ENCODE peak calls at places on chromosome 12, in five cellular contexts. G is uterus; R is fibroblast of lung; D is A673; Q is CD8-positive, alpha-beta memory T cell. M is an unnamed sample. For H3K9me3, the result is how much of the 10 kb centered on the place peaks cover.

GRCh38 chr12:59131462-59131861 is 211.2 kb upstream of the LRIG3 start:
- DNase-seq in D (no peak), Q (no peak), R (no peak), G (no peak), M (no peak)

GRCh38 chr12:116818341-116818856 is 62.8 kb downstream of the HRK start:
- DNase-seq in R (peak), D (peak), G (peak), Q (peak), M (no peak)

GRCh38 chr12:108622425-108622824 is 11.3 kb downstream of the SELPLG start:
- DNase-seq in Q (peak), G (no peak), D (peak), R (peak), M (no peak)

GRCh38 chr12:93848453-93849120 is 171.4 kb downstream of the CRADD start:
- DNase-seq in R (no peak), G (no peak), Q (no peak), D (no peak), M (no peak)

GRCh38 chr12:32331133-32331532 is 68.2 kb upstream of the FGD4 start:
- DNase-seq in Q (no peak), R (peak), G (no peak), D (no peak), M (no peak)

GRCh38 chr12:95836630-95837239 is 22.0 kb upstream of the SNRPF start:
- DNase-seq in D (peak), Q (no peak), R (peak), G (no peak), M (no peak)

GRCh38 chr12:120546050-120546386 is 11.9 kb downstream of the RNF10 start:
- DNase-seq in Q (no peak), D (no peak), G (no peak), R (no peak), M (no peak)

GRCh38 chr12:47707355-47707754 is 1.5 kb upstream of the RPAP3 start:
- DNase-seq in G (no peak), R (no peak), Q (no peak), D (no peak), M (no peak)

GRCh38 chr12:16165506-16165905 is 112.0 kb downstream of the SLC15A5 start:
- DNase-seq in Q (no peak), D (peak), G (peak), R (peak), M (no peak)

GRCh38 chr12:89208661-89209096 is 143.6 kb downstream of the DUSP6 start:
- DNase-seq in R (no peak), D (peak), Q (no peak), G (no peak), M (no peak)

GRCh38 chr12:109111775-109112491 is 4.5 kb upstream of the ACACB start:
- DNase-seq in G (peak), R (peak), D (peak), Q (peak), M (no peak)

GRCh38 chr12:121762269-121762668 is 31.2 kb downstream of the RHOF start:
- DNase-seq in D (no peak), G (no peak), Q (no peak), R (peak), M (no peak)

GRCh38 chr12:94806617-94807016 is 156.3 kb upstream of the TMCC3 start:
- DNase-seq in Q (no peak), D (no peak), G (no peak), R (no peak), M (no peak)

GRCh38 chr12:108772896-108773797 is 41.8 kb upstream of the CORO1C start:
- DNase-seq in G (no peak), D (no peak), R (no peak), Q (no peak), M (no peak)

GRCh38 chr12:41605528-41606295 is 417.6 kb downstream of the PDZRN4 start:
- DNase-seq in G (no peak), R (peak), Q (no peak), D (peak), M (no peak)

GRCh38 chr12:32285484-32285883 is 113.9 kb upstream of the FGD4 start:
- DNase-seq in G (no peak), R (no peak), Q (no peak), D (no peak), M (no peak)

GRCh38 chr12:108896817-108897216 is 16.9 kb downstream of the DAO start:
- DNase-seq in Q (no peak), D (no peak), R (no peak), G (no peak), M (no peak)

GRCh38 chr12:19201653-19202052 is 72.1 kb downstream of the PLEKHA5 start:
- DNase-seq in D (no peak), Q (no peak), R (no peak), G (no peak), M (no peak)

GRCh38 chr12:127169321-127170270 is 1097.4 kb upstream of the TMEM132C start:
- DNase-seq in Q (no peak), D (no peak), R (peak), G (no peak), M (no peak)

GRCh38 chr12:113196996-113197395 is 11.5 kb downstream of the RITA1 start:
- DNase-seq in Q (peak), R (peak), D (peak), G (peak), M (no peak)

GRCh38 chr12:45762185-45763110 is 32.9 kb downstream of the ARID2 start:
- DNase-seq in Q (no peak), R (peak), D (peak), G (no peak), M (no peak)

GRCh38 chr12:62297321-62297720 is 37.1 kb downstream of the USP15 start:
- DNase-seq in R (no peak), Q (no peak), G (no peak), D (no peak), M (no peak)

GRCh38 chr12:95206916-95207315 is 10.4 kb downstream of the FGD6 start:
- DNase-seq in R (no peak), D (no peak), G (no peak), Q (no peak), M (no peak)

GRCh38 chr12:34399631-34400422 is 377.5 kb downstream of the ALG10 start:
- DNase-seq in R (no peak), G (peak), D (no peak), Q (no peak), M (peak)
- H3K9me3 ChIP-seq in R (under half), G (under half), D (under half), Q (under half), M (under half)

GRCh38 chr12:92156139-92156538 is 10.5 kb upstream of the BTG1 start:
- DNase-seq in Q (no peak), R (no peak), G (no peak), D (no peak), M (no peak)
- H3K27ac ChIP-seq in Q (no peak), R (no peak), G (no peak), D (no peak), M (no peak)

GRCh38 chr12:132918680-132919079 is 31.3 kb upstream of the CHFR start:
- DNase-seq in D (no peak), G (no peak), Q (no peak), R (no peak), M (no peak)

GRCh38 chr12:132922676-132923075 is 33.4 kb downstream of the ZNF605 start:
- DNase-seq in Q (no peak), D (no peak), R (no peak), G (no peak), M (no peak)

GRCh38 chr12:132924356-132924755 is 31.8 kb downstream of the ZNF605 start:
- DNase-seq in R (no peak), D (no peak), Q (no peak), G (no peak), M (no peak)

GRCh38 chr12:132923356-132923909 is 32.7 kb downstream of the ZNF605 start:
- DNase-seq in D (no peak), G (no peak), Q (no peak), R (peak), M (no peak)

DNA sequence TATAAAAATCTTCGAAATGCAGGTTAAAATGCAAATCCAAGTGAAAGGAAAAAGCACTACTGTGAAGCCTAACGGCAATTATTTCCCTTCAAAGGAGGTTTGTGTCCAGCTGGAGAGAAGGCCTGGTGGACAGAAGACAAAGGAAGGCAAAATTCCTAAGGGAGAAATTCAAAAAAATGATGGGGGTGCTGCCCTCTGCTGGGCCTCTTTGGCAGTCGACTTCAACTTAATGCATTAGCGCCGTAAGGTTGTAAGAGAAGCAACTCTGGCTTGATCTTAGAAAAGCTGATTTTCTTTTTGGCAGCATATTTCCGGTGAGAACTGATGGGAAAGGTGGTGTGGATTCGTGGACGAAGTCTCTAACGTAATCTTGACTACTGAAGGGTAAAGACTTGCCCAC is 34.3 kb upstream of the CHFR start:
- DNase-seq in Q (no peak), G (no peak), R (no peak), D (no peak), M (no peak)
- H3K9me3 ChIP-seq in Q (half or more), G (half or more), R (under half), D (half or more), M (under half)

GRCh38 chr12:13061377-13061776 is 17.2 kb downstream of the FAM234B start:
- DNase-seq in D (no peak), G (no peak), Q (no peak), R (no peak), M (no peak)
- H3K27ac ChIP-seq in D (no peak), G (no peak), Q (no peak), R (no peak), M (no peak)

GRCh38 chr12:34289431-34290190 is 267.3 kb downstream of the ALG10 start:
- DNase-seq in Q (no peak), R (no peak), D (no peak), G (no peak), M (peak)

GRCh38 chr12:34287437-34287836 is 265.1 kb downstream of the ALG10 start:
- DNase-seq in D (no peak), G (no peak), Q (no peak), R (no peak), M (no peak)

GRCh38 chr12:34286934-34287333 is 264.6 kb downstream of the ALG10 start:
- DNase-seq in R (no peak), D (no peak), G (no peak), Q (no peak), M (no peak)

GRCh38 chr12:34288963-34289345 is 266.7 kb downstream of the ALG10 start:
- DNase-seq in D (no peak), R (no peak), Q (no peak), G (no peak), M (peak)

DNA sequence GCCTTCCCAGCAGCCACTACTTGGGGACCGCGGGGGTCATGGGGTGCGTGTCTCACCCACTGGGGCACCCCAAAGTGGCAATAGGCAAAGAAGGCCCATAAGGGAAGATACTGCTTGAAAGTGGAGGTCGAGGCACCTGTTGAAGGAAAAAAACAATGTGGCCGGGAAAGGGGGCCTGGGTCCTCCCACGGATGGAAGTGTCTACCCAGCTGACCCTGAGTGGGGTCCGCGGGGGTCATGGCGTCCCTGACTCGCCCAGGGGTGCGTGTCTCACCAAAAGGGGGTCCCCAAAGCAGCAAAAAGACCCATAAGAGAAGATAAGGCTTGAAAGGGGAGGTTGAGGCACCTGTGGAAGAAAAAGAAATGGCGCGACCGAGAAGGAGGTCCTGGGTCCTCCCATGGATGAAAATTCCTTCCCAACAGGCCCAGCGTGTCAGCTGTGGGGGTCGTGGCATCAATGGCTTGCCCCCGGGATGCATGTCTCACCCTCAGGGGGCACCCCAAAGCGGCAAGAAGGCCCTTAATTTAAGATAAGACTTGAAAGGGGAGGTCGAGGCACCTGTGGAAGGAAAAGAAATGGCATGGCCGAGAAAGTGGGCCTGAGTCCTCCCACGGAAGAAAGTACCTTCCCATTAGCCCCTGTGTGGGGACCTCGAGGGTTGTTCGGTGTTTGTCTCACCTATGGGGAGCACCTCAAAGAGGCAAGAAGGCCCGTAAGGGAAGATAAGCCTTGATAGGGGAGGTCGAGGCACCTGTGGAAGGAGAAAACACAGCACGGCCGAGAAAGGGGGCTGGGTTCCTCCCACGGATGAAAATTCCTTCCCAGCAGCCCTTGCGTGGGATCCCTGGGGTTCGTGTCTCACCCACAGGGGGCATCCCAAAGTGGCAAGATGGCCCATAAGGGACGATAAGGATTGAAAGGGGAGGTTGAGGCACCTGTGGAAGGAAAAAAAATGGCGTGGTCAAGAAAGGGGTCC is 266.0 kb downstream of the ALG10 start:
- DNase-seq in D (no peak), G (no peak), Q (no peak), R (no peak), M (peak)
- H3K9me3 ChIP-seq in D (under half), G (under half), Q (under half), R (under half), M (under half)

DNA sequence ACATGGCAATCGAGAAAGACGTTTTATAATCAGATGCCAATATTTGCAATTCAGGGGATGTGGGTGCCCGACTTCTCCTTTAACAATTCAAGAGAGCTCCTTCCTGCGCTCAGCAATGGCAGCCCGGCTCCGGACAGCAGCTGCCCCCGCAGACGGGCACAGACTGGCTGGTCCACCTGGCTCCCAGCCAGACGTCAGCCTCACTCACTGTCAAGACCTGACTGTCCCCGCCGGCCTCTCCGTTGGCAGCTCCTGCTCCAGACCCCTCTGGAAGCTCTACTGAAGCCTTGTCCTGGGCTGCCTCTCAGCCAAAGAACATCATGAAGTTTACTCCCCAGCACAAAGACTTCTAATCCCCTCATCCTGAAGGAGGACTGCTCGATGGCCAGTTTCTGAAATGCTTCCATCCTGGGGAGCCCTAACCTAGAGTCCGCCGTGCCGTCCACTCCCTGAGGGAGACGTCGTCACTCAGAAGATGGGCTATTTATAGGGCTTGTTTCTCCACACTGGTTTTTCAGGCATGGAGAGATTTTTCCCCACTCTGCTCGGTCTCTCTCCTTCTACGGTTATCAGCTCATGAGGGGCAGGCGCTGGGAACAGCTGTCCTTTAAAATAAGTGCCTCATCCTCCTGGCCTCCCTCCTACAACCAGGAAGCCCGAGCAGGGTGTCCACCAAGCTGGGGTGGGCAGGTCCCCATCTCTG is 126.2 kb downstream of the RFLNA start:
- DNase-seq in Q (no peak), R (no peak), G (no peak), D (no peak), M (no peak)
- H3K27ac ChIP-seq in Q (no peak), R (peak), G (peak), D (no peak), M (peak)

GRCh38 chr12:38163442-38163801 is 153.2 kb upstream of the ALG10B start:
- DNase-seq in G (no peak), R (no peak), D (no peak), Q (no peak), M (no peak)

GRCh38 chr12:38162013-38162412 is 154.6 kb upstream of the ALG10B start:
- DNase-seq in D (no peak), Q (no peak), G (no peak), R (no peak), M (no peak)

GRCh38 chr12:38161123-38162000 is 155.2 kb upstream of the ALG10B start:
- DNase-seq in R (no peak), G (no peak), D (no peak), Q (no peak), M (no peak)

GRCh38 chr12:38162708-38163441 is 153.7 kb upstream of the ALG10B start:
- DNase-seq in G (peak), Q (no peak), R (no peak), D (no peak), M (no peak)

GRCh38 chr12:38166225-38166624 is 150.3 kb upstream of the ALG10B start:
- DNase-seq in D (no peak), Q (no peak), G (no peak), R (no peak), M (no peak)
- H3K9me3 ChIP-seq in D (under half), Q (under half), G (under half), R (under half), M (under half)

GRCh38 chr12:52036587-52037171 is 14.6 kb upstream of the NR4A1 start:
- DNase-seq in D (peak), R (peak), Q (peak), G (peak), M (no peak)

GRCh38 chr12:52037248-52037861 is 13.9 kb upstream of the NR4A1 start:
- DNase-seq in Q (no peak), R (peak), D (peak), G (peak), M (no peak)

GRCh38 chr12:52038447-52038846 is 12.8 kb upstream of the NR4A1 start:
- DNase-seq in D (no peak), R (no peak), G (peak), Q (no peak), M (no peak)

GRCh38 chr12:52033506-52034258 is 17.6 kb upstream of the NR4A1 start:
- DNase-seq in G (no peak), R (no peak), Q (no peak), D (no peak), M (no peak)

DNA sequence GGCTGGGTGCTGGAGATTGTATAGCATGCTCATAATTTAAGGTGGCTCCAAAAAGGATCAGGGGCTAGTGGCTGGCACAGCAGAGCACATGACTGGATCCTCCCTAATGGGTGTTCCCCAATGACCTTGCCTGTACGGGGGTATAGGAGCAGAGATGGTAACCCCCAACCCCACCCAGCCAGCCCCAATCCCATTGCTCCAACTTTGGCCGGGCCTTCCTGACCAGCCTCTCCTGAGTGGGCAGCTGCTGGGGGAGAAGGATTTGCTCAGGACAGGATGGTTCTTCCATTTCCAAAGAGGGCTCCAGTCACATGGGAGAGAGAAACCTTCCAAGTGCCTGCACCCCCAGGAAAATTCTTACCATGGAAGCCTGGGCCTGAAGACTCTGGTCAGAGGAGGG is 15.3 kb upstream of the NR4A1 start:
- DNase-seq in D (no peak), R (no peak), Q (no peak), G (no peak), M (no peak)
- H3K27ac ChIP-seq in D (peak), R (peak), Q (peak), G (peak), M (no peak)

DNA sequence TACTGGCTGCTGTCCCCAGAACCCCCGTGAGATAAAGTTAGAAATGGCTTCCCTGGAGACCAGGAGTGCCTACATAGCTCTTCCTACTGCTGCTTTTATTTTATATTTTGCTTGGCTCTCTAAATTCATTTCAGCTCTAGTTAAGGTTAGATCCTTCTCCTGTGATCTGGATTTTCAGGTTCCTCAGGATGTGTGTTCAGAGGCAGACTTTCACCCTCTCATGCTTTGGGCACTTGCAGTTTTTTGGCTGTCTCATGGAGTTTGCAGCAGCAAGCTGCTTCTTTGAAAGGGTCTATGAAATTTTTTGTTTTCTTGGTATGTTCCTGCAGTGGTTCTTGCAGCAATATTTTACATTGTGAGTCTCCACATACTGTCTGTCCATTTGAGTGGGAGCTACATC is 93.3 kb downstream of the ATP23 start:
- DNase-seq in R (no peak), Q (no peak), G (no peak), D (no peak), M (no peak)
- H3K9me3 ChIP-seq in R (under half), Q (under half), G (under half), D (under half), M (under half)

M was measured in RWPE2.